ENCODE peak calls at places on chromosome 21, in seven cellular contexts. Z, U, R, D, A, S and G are unnamed samples.
A peak's percentile ranks its signal among the peaks of the same experiment; 100 is the strongest.

GRCh38 chr21:27475363-27475955 is 508.6 kb upstream of the ADAMTS5 start:
- DNase-seq in R (no peak), A (no peak), S (no peak), Z (no peak), D (no peak), U (no peak), G (no peak)

GRCh38 chr21:38148046-38148445 is 108.7 kb upstream of the KCNJ15 start:
- DNase-seq in Z (no peak), R (no peak), U (no peak), A (no peak), S (peak; percentile 14), D (no peak), G (no peak)

GRCh38 chr21:36776981-36777617 is 78.2 kb downstream of the SIM2 start:
- DNase-seq in A (no peak), S (no peak), Z (no peak), D (no peak), U (no peak), R (no peak), G (no peak)

GRCh38 chr21:17901458-17902092 is 82.4 kb upstream of the C21orf91 start:
- DNase-seq in U (peak; percentile 11), A (no peak), S (no peak), D (no peak), R (no peak), Z (no peak), G (no peak)

GRCh38 chr21:43299441-43300277 is 127.3 kb downstream of the SIK1 start:
- DNase-seq in U (no peak), A (no peak), D (peak; percentile 69), S (no peak), R (no peak), Z (no peak), G (peak; percentile 55)

GRCh38 chr21:38956791-38957571 is 151.3 kb downstream of the ETS2 start:
- DNase-seq in U (peak; percentile 49), A (peak; percentile 89), Z (no peak), D (no peak), R (no peak), S (no peak), G (no peak)

GRCh38 chr21:36325373-36326010 is 5.5 kb downstream of the MORC3 start:
- DNase-seq in R (no peak), S (no peak), Z (no peak), A (no peak), U (peak; percentile 77), D (no peak), G (no peak)

GRCh38 chr21:46661211-46661625 is 25.7 kb downstream of the PRMT2 start:
- DNase-seq in U (peak; percentile 97), Z (peak; percentile 46), A (peak; percentile 55), D (peak; percentile 23), S (no peak), R (peak; percentile 39), G (no peak)

GRCh38 chr21:43936186-43936967 is 71.4 kb downstream of the AGPAT3 start:
- DNase-seq in U (peak; percentile 61), A (no peak), R (no peak), Z (no peak), S (no peak), D (no peak), G (no peak)

GRCh38 chr21:35265170-35265877 is 216.2 kb upstream of the RUNX1 start:
- DNase-seq in Z (no peak), A (no peak), D (no peak), R (no peak), U (peak; percentile 78), S (peak; percentile 64), G (peak; percentile 70)
- H3K27ac ChIP-seq in Z (no peak overlapping the region), A (no peak overlapping the region), D (no peak overlapping the region), R (no peak overlapping the region), U (peak overlapping the region; percentile 77), S (peak overlapping the region; percentile 76), G (peak overlapping the region; percentile 77)

GRCh38 chr21:29338256-29338655 is 39.5 kb downstream of the BACH1 start:
- DNase-seq in S (no peak), R (no peak), Z (no peak), A (no peak), U (no peak), D (no peak), G (no peak)

GRCh38 chr21:29333355-29333746 is 34.6 kb downstream of the BACH1 start:
- DNase-seq in A (no peak), D (no peak), R (no peak), Z (no peak), S (no peak), U (no peak), G (no peak)

GRCh38 chr21:29334717-29335428 is 36.2 kb downstream of the BACH1 start:
- DNase-seq in Z (no peak), U (peak; percentile 79), A (no peak), D (no peak), S (no peak), R (no peak), G (no peak)

GRCh38 chr21:29332461-29333354 is 34.0 kb downstream of the BACH1 start:
- DNase-seq in R (no peak), U (peak; percentile 75), A (no peak), S (no peak), Z (no peak), D (no peak), G (no peak)

DNA sequence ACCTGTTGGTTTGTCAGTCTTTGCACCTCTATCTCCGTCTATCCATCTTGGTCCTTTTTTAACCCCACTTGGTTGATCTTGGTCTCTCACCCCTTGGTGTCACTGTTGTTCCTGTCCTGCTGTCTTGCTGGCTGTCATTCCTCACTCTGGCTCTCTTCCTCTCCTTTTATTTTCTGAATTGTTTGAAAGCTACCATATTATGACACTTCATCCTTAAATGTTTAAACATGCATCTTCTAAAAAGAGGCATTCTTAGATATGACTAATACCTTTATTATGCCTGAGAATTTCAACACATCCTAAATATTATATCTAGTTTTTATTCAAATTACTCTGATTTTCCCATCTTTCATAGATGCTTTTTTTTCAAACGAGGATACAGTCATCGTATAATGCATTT is 37.0 kb downstream of the BACH1 start:
- DNase-seq in R (no peak), D (no peak), S (no peak), Z (no peak), U (peak; percentile 73), A (no peak), G (no peak)
- H3K27ac ChIP-seq in R (no peak overlapping the region), D (no peak overlapping the region), S (no peak overlapping the region), Z (no peak overlapping the region), U (peak overlapping the region; percentile 76), A (no peak overlapping the region), G (peak overlapping the region; percentile 75)

GRCh38 chr21:29372063-29372802 is 73.5 kb downstream of the BACH1 start:
- DNase-seq in D (peak; percentile 92), U (peak; percentile 82), S (peak; percentile 75), Z (peak; percentile 65), R (peak; percentile 27), A (peak; percentile 74), G (no peak)

GRCh38 chr21:29371464-29371863 is 72.7 kb downstream of the BACH1 start:
- DNase-seq in Z (no peak), D (no peak), A (no peak), U (no peak), R (no peak), S (no peak), G (no peak)

GRCh38 chr21:29376556-29376955 is 77.8 kb downstream of the BACH1 start:
- DNase-seq in S (peak; percentile 42), R (peak; percentile 17), Z (peak; percentile 31), A (peak; percentile 18), U (peak; percentile 46), D (peak; percentile 18), G (no peak)

GRCh38 chr21:29377266-29377665 is 78.5 kb downstream of the BACH1 start:
- DNase-seq in Z (no peak), U (no peak), A (no peak), R (no peak), D (no peak), S (no peak), G (no peak)

DNA sequence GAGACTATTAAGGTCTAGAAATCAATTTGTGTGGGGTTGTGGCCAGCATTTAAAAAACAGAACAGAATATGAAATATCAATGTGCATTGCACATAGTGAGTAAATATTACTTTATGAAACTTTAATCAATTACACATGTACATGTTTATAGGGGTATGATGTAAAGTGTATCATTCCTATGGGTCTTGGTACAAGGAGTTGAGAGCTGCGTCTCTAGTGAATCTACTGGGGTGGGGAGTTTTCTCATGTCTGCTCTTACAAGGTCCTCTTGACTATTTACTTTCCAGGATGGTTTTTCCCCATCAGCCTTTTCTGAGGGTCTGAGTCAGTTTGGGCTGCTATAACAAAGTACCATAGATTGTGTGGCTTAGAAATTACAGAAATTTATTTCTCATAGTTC is 75.8 kb downstream of the BACH1 start:
- DNase-seq in R (no peak), S (no peak), A (no peak), D (no peak), U (no peak), Z (no peak), G (no peak)
- H3K27ac ChIP-seq in R (no peak overlapping the region), S (no peak overlapping the region), A (no peak overlapping the region), D (no peak overlapping the region), U (no peak overlapping the region), Z (no peak overlapping the region), G (no peak overlapping the region)

GRCh38 chr21:16378570-16378969 is 648.8 kb downstream of the USP25 start:
- DNase-seq in R (no peak), U (no peak), S (no peak), Z (no peak), A (no peak), D (no peak), G (no peak)
- H3K27ac ChIP-seq in R (no peak overlapping the region), U (no peak overlapping the region), S (no peak overlapping the region), Z (no peak overlapping the region), A (no peak overlapping the region), D (no peak overlapping the region), G (no peak overlapping the region)

DNA sequence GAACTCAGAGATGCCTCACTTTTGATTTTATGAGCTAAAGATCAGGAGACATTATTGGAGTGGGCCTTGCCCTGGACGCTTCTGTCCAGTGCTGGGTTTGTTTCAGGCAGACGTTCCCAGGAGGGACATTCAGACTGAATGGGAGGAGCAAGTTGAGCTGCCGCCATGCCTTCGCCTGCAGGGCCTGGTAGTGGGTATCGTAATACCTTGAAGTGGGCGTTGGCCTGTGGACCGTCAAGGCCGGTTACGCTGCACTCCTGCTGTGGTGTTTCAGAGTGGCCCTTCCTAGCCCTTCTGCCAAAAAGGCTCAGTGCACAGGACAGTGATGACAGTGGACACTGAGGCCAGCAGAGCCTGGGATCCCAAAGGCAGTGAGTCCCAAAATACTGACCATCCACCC is 1.6 kb downstream of the FAM3B start:
- DNase-seq in Z (no peak), U (no peak), R (no peak), D (no peak), S (no peak), A (no peak), G (no peak)
- H3K27ac ChIP-seq in Z (no peak overlapping the region), U (no peak overlapping the region), R (no peak overlapping the region), D (no peak overlapping the region), S (no peak overlapping the region), A (no peak overlapping the region), G (no peak overlapping the region)